ENCODE peak calls at places on chromosomes 3 and 15, in four cellular contexts. I, S, K and V are unnamed samples. For H3K4me1, the result is how much of the 10 kb centered on the place peaks cover.

GRCh38 chr3:124496066-124496465 is 234.2 kb upstream of the UMPS start:
- DNase-seq in I (no peak), S (no peak), K (no peak), V (no peak)

GRCh38 chr15:92365079-92365478 is 28.6 kb upstream of the ST8SIA2 start:
- DNase-seq in I (no peak), S (no peak), K (no peak), V (no peak)

GRCh38 chr3:197718904-197719303 is 17.8 kb downstream of the RUBCN start:
- DNase-seq in I (no peak), S (no peak), K (no peak), V (no peak)

GRCh38 chr3:186529204-186529999 is 14.8 kb downstream of the CRYGS start:
- DNase-seq in I (no peak), S (no peak), K (no peak), V (no peak)

GRCh38 chr3:196585044-196585757 is 16.7 kb downstream of the FBXO45 start:
- DNase-seq in I (no peak), S (no peak), K (no peak), V (no peak)

GRCh38 chr3:108296239-108296638 is at the start of gene HHLA2:
- DNase-seq in I (no peak), S (no peak), K (no peak), V (no peak)

GRCh38 chr15:75622505-75622904 is 3.0 kb downstream of the SNUPN start:
- DNase-seq in I (no peak), S (no peak), K (no peak), V (no peak)

GRCh38 chr15:78149805-78150751 is 916 bp downstream of the IDH3A start:
- DNase-seq in I (no peak), S (no peak), K (no peak), V (no peak)

GRCh38 chr3:123833398-123833785 is 50.7 kb downstream of the MYLK start:
- DNase-seq in I (no peak), S (no peak), K (no peak), V (no peak)

DNA sequence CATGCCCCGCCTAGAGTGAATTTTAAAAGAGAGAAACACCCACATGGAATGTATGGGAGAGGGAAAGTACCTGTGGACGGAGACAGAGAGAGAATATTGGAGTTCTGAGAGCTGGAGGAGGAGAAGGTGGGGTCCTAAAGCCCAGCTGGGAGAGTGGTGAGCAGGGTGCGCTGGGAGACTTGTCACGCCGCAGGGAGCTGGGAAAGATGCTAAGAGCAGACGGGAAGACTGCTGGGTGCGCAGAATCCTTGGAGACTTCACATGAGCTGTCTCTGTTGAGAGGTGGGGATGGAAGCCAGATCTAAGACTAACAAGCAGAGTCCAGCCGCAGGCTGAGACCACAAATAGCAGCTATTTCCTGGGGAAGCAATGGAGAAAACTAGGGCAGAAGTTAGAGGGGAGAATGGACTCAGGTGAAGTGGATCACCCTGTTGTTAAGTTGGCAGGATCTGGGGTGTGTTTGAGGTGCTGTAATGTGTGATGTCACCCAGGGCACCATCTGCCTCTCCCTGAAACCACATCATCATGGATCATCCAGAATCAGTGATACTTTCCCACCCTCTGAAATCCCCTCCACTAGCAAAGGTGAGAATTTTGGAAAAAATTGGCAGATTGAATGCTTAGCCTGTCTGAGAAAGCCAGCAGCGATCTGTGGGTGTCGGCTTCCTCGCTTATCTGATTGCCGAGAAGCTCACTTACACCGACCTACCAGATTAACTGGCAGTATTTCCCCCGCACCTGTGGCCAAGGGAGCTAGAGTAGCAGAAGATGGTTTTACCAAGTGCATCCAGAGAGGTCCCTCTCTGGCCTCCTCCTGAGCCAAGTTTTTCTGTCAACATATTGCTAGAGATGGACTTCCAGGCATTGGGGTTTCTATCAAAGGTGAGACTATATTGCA is 174.8 kb upstream of the BHLHE40 start:
- DNase-seq in I (no peak), S (no peak), K (no peak), V (no peak)
- H3K4me1 ChIP-seq in I (under half), S (under half), K (under half), V (under half)

GRCh38 chr15:72994778-72995177 is 57.5 kb upstream of the NEO1 start:
- DNase-seq in I (no peak), S (peak), K (peak), V (no peak)
- H3K4me3 ChIP-seq in I (no peak), S (no peak), K (peak), V (no peak)

DNA sequence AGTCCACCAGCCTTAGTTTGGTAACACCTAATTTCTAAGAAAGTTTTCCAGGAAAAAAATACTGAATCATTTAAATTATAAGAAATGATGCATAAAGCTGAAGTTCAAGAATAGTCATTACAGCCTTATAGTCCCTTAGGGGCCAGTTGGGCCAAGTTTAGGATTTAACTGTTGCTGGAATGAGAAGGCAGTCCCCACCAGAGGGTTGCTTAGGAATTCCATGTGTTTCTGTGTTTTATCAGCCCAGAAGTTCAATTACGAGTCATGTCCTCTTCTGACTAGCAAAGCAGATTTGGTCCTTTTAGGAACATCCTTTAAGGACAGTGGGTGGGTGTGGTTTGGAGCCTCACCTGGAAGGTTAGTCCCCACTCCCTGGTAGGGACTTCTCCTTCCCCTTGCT is 57.0 kb upstream of the NR2E3 start:
- DNase-seq in I (no peak), S (no peak), K (no peak), V (no peak)
- H3K4me1 ChIP-seq in I (under half), S (under half), K (under half), V (under half)

DNA sequence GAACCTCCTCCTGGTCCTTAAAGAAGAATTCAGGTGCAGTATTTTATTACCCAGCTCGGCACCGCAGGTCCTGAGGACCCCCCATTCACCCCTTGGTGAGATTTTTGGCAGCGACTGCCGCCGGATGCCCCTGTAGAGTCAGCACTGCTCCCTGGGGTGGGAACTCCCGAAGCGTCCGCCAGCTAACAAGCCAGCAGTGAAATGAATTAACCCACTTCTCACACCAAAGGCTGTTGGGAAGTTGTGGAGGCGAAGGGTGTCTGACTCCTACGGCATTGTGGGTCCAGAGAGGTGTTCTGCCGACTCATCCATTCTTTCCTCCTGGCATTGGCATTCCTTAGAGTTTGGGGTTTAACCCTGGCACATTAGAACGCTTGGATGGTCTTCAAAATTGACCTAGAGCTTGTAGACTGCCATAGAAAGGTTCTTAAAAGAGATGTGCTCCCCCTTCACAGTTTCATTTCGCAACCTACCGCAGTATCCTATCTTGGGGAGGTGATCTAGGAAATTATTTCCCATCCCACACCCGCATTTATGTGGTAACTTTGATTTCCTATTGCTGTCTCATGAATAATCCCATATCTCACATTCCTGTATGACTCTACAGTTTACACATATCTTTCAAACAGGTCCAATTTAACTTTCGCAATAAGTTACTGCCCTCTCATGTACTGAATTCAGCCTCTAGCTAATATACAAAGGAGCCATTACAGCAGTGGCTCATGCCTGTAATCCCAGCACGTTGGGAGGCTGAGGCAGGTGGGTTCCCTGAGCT is 879 bp upstream of the EIF5A2 start:
- DNase-seq in I (no peak), S (no peak), K (no peak), V (no peak)
- H3K4me3 ChIP-seq in I (no peak), S (peak), K (no peak), V (no peak)

GRCh38 chr3:129593595-129594339 is 12.7 kb downstream of the PLXND1 start:
- DNase-seq in I (no peak), S (no peak), K (no peak), V (peak)

GRCh38 chr3:129592362-129593150 is 13.9 kb downstream of the PLXND1 start:
- DNase-seq in I (peak), S (peak), K (peak), V (no peak)

GRCh38 chr3:129593230-129593594 is 13.3 kb downstream of the PLXND1 start:
- DNase-seq in I (no peak), S (no peak), K (no peak), V (no peak)

GRCh38 chr3:129594907-129595390 is 11.5 kb downstream of the PLXND1 start:
- DNase-seq in I (no peak), S (no peak), K (no peak), V (no peak)

DNA sequence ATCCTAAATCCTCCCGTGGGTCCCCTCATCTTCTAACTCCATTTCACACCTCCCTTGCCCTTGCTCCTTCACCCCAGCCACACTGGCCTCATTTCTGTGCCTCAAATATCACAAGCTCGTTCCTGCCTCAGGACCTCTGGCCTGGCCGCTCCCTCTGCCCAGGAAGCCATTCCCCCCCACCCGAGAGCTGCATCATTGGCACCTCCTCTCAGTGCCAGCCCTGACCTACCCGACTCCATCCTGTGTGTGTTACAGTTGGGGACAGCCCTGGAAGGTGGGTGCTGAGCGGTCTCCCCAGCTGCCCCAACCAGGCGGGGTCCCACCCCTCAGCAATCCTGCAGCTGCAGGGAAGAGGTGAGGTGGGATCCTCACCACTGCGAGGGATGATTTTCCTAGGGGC is 14.5 kb downstream of the PLXND1 start:
- DNase-seq in I (no peak), S (no peak), K (no peak), V (no peak)
- H3K4me1 ChIP-seq in I (half or more), S (under half), K (under half), V (under half)

DNA sequence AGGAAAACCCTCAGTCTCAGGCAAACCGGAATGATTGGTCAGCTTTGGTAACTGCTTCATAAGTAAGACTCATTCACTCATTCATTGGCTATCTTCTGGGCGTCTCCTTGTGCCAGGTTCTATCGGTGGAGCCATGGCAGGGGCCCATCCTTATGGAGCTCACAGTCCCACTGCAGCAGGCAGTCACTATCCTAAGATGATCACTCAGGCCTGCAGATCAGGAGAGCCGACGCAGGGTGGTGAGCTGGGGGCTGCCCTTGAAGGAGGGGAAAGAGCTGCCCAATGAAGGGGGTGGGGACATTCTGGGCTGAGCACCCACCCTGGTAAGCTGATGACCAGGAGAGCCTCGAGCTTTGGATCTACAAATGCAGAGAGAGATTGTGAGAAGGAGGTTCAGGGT is 20.5 kb upstream of the FGD5 start:
- DNase-seq in I (no peak), S (no peak), K (no peak), V (no peak)
- H3K4me3 ChIP-seq in I (no peak), S (no peak), K (no peak), V (no peak)

DNA sequence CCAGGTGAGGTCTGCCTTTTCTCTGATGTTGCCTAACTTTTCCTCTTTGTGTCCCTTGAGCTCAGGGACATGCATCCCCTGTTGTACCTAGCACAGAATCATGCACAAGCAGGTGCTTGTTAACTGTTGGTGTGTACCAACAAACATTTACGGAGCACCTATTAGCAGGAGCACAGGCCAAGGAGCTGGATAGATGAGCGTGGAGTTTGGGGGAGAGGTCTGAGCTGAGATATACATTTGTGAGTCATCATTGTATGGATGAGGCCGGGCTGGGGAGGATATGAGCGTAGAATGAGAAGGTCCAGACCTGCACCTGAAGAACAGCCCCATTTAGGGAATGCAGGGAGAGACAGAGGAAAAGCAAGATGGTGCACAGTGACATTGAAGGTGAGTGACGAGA is 53.4 kb downstream of the SMAD3 start:
- DNase-seq in I (no peak), S (no peak), K (no peak), V (no peak)
- H3K4me1 ChIP-seq in I (half or more), S (under half), K (half or more), V (half or more)